ENCODE peak calls at places on chromosome 3, in six cellular contexts. F is A549, A is neural progenitor cell, H is PC-3, U is SK-N-SH, W is astrocyte. D is an unnamed sample.

GRCh38 chr3:14263317-14264005 is 84.8 kb downstream of the LSM3 start:
- DNase-seq in F (no peak), A (no peak), H (no peak), U (no peak), W (no peak), D (no peak)

GRCh38 chr3:112761062-112761638 is 85.5 kb downstream of the CD200R1L start:
- DNase-seq in F (no peak), A (no peak), H (no peak), U (no peak), W (peak), D (no peak)

GRCh38 chr3:138051946-138052802 is 42.2 kb downstream of the CLDN18 start:
- DNase-seq in F (peak), A (peak), H (peak), U (peak), W (no peak), D (peak)

GRCh38 chr3:196281962-196282361 is 5.6 kb downstream of the PCYT1A start:
- DNase-seq in F (no peak), A (no peak), H (no peak), U (no peak), W (no peak), D (no peak)

GRCh38 chr3:122928396-122929187 is 99.0 kb downstream of the SEMA5B start:
- DNase-seq in F (no peak), A (no peak), H (no peak), U (no peak), W (no peak), D (no peak)

GRCh38 chr3:129695203-129695602 is 88.7 kb upstream of the PLXND1 start:
- DNase-seq in F (no peak), A (no peak), H (no peak), U (no peak), W (no peak), D (no peak)

GRCh38 chr3:20250786-20251185 is 64.8 kb upstream of the SGO1 start:
- DNase-seq in F (no peak), A (peak), H (no peak), U (no peak), W (no peak), D (no peak)

GRCh38 chr3:127547761-127548605 is 42.5 kb downstream of the TPRA1 start:
- DNase-seq in F (peak), A (peak), H (peak), U (peak), W (peak), D (no peak)

GRCh38 chr3:97940034-97940433 is 32.2 kb downstream of the RIOX2 start:
- DNase-seq in F (no peak), A (peak), H (peak), U (no peak), W (no peak), D (no peak)

GRCh38 chr3:146577662-146578061 is 27.5 kb downstream of the PLSCR5 start:
- DNase-seq in F (no peak), A (peak), H (peak), U (peak), W (peak), D (no peak)

GRCh38 chr3:42732829-42733459 is 30.3 kb upstream of the HHATL start:
- DNase-seq in F (no peak), A (no peak), H (peak), U (no peak), W (no peak), D (no peak)

GRCh38 chr3:155548194-155548593 is 196.7 kb downstream of the PLCH1 start:
- DNase-seq in F (no peak), A (no peak), H (peak), U (no peak), W (peak), D (no peak)

GRCh38 chr3:56408761-56409196 is 59.5 kb downstream of the ERC2 start:
- DNase-seq in F (no peak), A (no peak), H (no peak), U (no peak), W (no peak), D (no peak)

GRCh38 chr3:82186017-82186416 is 424.6 kb upstream of the GBE1 start:
- DNase-seq in F (no peak), A (no peak), H (no peak), U (no peak), W (no peak), D (no peak)

GRCh38 chr3:9033867-9034266 is 70.6 kb upstream of the RAD18 start:
- DNase-seq in F (no peak), A (no peak), H (peak), U (no peak), W (no peak), D (no peak)

GRCh38 chr3:71478568-71478967 is 105.0 kb downstream of the FOXP1 start:
- DNase-seq in F (no peak), A (no peak), H (peak), U (no peak), W (peak), D (no peak)

GRCh38 chr3:134029256-134029733 is 430 bp downstream of the SLCO2A1 start:
- DNase-seq in F (no peak), A (no peak), H (no peak), U (peak), W (peak), D (no peak)

GRCh38 chr3:56960234-56960917 is 100.1 kb upstream of the SPATA12 start:
- DNase-seq in F (no peak), A (no peak), H (no peak), U (no peak), W (no peak), D (no peak)

GRCh38 chr3:122858373-122858772 is 63.5 kb downstream of the SLC49A4 start:
- DNase-seq in F (no peak), A (no peak), H (peak), U (peak), W (no peak), D (no peak)

GRCh38 chr3:187551419-187551818 is 118.8 kb downstream of the SST start:
- DNase-seq in F (no peak), A (no peak), H (no peak), U (no peak), W (peak), D (no peak)

GRCh38 chr3:107068980-107069379 is 308.3 kb upstream of the CCDC54 start:
- DNase-seq in F (no peak), A (no peak), H (peak), U (no peak), W (peak), D (no peak)
- H3K4me2 ChIP-seq in F (no peak), A (no peak), H (peak), U (peak), W (peak), D (no peak)

GRCh38 chr3:50150863-50151686 is 4.0 kb upstream of the SEMA3F start:
- DNase-seq in F (no peak), A (peak), H (no peak), U (peak), W (no peak), D (no peak)
- H3K4me2 ChIP-seq in F (no peak), A (peak), H (no peak), U (no peak), W (no peak), D (no peak)

GRCh38 chr3:101574388-101575156 is 592 bp downstream of the PCNP start:
- DNase-seq in F (peak), A (peak), H (peak), U (no peak), W (peak), D (no peak)

GRCh38 chr3:101573449-101574387 is at the start of gene PCNP:
- DNase-seq in F (peak), A (peak), H (peak), U (peak), W (peak), D (peak)

GRCh38 chr3:101577276-101577675 is 3.3 kb downstream of the PCNP start:
- DNase-seq in F (no peak), A (no peak), H (no peak), U (no peak), W (no peak), D (no peak)
- H3K4me2 ChIP-seq in F (no peak), A (peak), H (no peak), U (no peak), W (peak), D (no peak)

GRCh38 chr3:48057521-48057920 is 41.3 kb upstream of the MAP4 start:
- DNase-seq in F (no peak), A (no peak), H (no peak), U (no peak), W (no peak), D (no peak)

DNA sequence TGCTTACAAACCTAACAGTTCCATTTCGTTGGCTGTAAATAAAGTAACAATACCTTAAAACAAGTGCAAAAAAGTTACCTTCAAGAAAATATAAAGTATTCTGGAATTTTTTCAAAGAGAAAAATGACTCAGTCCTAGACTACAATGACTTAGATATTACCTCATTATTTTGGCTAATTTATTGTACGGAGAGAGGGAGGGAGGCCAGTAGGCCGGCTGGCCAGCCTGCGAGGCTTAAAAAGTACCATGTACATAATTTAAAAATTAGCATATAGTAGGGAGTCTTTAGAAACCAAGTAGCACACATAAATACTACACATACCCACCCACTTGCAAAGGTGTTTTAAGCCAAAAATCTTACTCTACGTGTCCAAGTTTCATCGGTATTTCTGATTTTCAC is 41.9 kb upstream of the MAP4 start:
- DNase-seq in F (no peak), A (no peak), H (no peak), U (no peak), W (no peak), D (no peak)
- H3K4me2 ChIP-seq in F (peak), A (no peak), H (no peak), U (peak), W (no peak), D (no peak)

GRCh38 chr3:45366305-45366704 is 22.1 kb upstream of the LARS2 start:
- DNase-seq in F (no peak), A (no peak), H (no peak), U (no peak), W (no peak), D (no peak)

GRCh38 chr3:45362161-45362560 is 26.2 kb upstream of the LARS2 start:
- DNase-seq in F (no peak), A (peak), H (no peak), U (no peak), W (no peak), D (no peak)

GRCh38 chr3:45367451-45367850 is 20.9 kb upstream of the LARS2 start:
- DNase-seq in F (no peak), A (no peak), H (peak), U (no peak), W (peak), D (no peak)

GRCh38 chr3:45362768-45363167 is 25.6 kb upstream of the LARS2 start:
- DNase-seq in F (no peak), A (no peak), H (peak), U (no peak), W (no peak), D (no peak)

DNA sequence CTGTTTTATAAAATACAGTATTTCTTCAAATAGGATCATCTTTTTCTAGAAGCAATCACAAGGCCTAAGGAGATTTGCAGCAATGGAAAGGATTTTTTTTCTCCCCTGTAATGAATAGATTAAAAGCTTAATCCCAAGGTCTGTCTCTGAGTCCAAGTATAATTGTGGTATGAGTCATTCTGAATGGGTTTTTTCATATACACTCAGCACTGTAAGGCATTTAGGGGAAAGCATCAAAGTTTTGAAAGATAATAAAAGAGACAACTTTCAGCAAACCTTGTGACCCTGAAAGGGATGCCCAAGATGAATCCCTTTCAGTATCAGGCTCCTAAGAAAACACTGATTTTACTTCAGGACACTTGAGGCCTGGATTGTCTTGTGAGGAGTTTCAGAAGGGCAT is 23.3 kb upstream of the LARS2 start:
- DNase-seq in F (no peak), A (no peak), H (no peak), U (no peak), W (peak), D (no peak)
- H3K4me2 ChIP-seq in F (no peak), A (no peak), H (no peak), U (no peak), W (no peak), D (no peak)

DNA sequence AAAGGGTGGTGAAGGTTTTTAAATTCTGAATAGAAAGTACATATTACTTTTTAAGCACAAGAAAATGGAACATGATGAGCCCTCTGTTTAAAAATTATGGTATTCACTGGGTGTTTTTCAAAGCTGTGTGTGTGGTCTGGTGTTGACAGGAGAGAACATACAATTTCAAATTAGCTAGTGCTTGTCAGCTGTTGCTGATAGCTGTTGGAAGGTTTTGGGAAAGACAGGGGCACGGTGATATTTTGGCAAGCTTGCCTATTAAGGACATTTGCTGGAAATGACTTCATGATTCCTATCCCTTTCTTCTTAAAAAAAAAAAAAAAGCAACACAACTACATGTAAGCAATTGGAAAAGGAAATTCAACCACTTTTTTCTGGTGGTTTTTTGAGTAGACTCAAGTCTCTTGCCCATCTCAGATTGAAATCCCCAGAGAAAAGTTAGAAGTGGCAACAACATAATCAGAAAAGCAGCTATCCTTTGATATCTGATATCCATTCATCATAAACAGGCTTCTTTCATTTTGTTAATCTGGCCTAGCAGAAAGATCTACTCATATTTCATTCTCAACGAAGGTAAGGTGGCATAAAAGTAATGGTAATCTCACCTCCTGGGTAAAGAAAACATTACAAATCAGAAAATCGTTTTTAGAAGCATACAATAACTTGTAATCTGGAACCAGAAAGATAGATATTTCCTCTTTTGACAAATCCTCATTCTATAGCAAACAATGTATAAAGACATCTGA is 130.0 kb downstream of the RBMS3 start:
- DNase-seq in F (no peak), A (no peak), H (no peak), U (no peak), W (no peak), D (no peak)
- H3K4me2 ChIP-seq in F (no peak), A (no peak), H (no peak), U (no peak), W (no peak), D (no peak)

DNA sequence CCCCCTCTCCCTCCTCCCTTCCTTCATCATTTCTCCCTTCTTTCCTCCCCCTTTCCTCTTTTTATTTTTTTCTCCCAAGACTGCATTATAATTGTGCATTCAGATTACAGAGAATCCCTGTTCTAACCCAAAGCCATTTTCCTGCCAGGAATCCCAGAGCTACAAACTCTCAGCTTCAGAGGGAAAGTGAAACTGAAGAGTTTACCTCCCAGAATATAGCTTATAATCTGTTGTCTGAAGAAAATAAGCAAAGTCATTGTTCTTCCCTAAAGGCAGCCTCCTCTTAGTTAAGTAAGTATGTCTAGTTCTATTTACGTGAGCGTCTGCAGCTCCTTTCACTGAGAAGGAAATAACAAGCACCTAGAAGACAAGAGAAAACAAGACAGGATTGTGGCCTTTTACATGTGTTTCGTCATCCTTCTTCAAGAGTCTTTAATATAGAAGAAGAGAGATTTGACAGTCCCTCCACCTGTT is 97.2 kb downstream of the CHST2 start:
- DNase-seq in F (no peak), A (no peak), H (no peak), U (no peak), W (no peak), D (no peak)
- H3K4me2 ChIP-seq in F (no peak), A (no peak), H (no peak), U (peak), W (no peak), D (no peak)

D was measured in PC-9.